ENCODE peak calls at places on chromosome 19, in four cellular contexts. P is K562, W is GM12878, J is HL-60. M is an unnamed sample.

GRCh38 chr19:35859414-35859813 is 2.7 kb downstream of the KIRREL2 start:
- DNase-seq in P (no peak), W (no peak), J (no peak), M (no peak)

GRCh38 chr19:10431943-10432735 is 11.8 kb downstream of the PDE4A start:
- DNase-seq in P (peak), W (no peak), J (no peak), M (no peak)

GRCh38 chr19:9857920-9858746 is 23.0 kb downstream of the PIN1 start:
- DNase-seq in P (no peak), W (no peak), J (peak), M (peak)

GRCh38 chr19:44803442-44804428 is 5.2 kb upstream of the BCAM start:
- DNase-seq in P (peak), W (no peak), J (no peak), M (no peak)

GRCh38 chr19:50204811-50205675 is 1.6 kb downstream of the MYH14 start:
- DNase-seq in P (peak), W (no peak), J (no peak), M (no peak)

GRCh38 chr19:37468961-37469777 is at the start of gene ZNF570:
- DNase-seq in P (peak), W (peak), J (peak), M (peak)

GRCh38 chr19:50213925-50214324 is 10.5 kb downstream of the MYH14 start:
- DNase-seq in P (no peak), W (no peak), J (no peak), M (no peak)

GRCh38 chr19:6287269-6287885 is 7.6 kb upstream of the MLLT1 start:
- DNase-seq in P (no peak), W (no peak), J (no peak), M (no peak)

GRCh38 chr19:10412257-10412977 is 7.9 kb upstream of the PDE4A start:
- DNase-seq in P (no peak), W (peak), J (no peak), M (no peak)

GRCh38 chr19:57747472-57747807 is 825 bp downstream of the ZNF776 start:
- DNase-seq in P (no peak), W (no peak), J (no peak), M (no peak)

GRCh38 chr19:3830841-3831589 is 37.8 kb downstream of the ZFR2 start:
- DNase-seq in P (no peak), W (no peak), J (no peak), M (no peak)

GRCh38 chr19:843180-843835 is 2.5 kb downstream of the PRTN3 start:
- DNase-seq in P (peak), W (no peak), J (peak), M (no peak)
- TF ChIP-seq SPI1 in P (no peak), W (no peak), J (no peak), M (no peak)

GRCh38 chr19:17213334-17213733 is 1.8 kb upstream of the USE1 start:
- DNase-seq in P (no peak), W (no peak), J (no peak), M (no peak)
- TF ChIP-seq POLR2AphosphoS5 in P (no peak), W (peak), J (no peak), M (peak)

GRCh38 chr19:38537071-38537847 is 80.5 kb downstream of the MAP4K1 start:
- DNase-seq in P (no peak), W (no peak), J (no peak), M (no peak)

GRCh38 chr19:38538793-38539528 is 78.8 kb downstream of the MAP4K1 start:
- DNase-seq in P (no peak), W (no peak), J (no peak), M (no peak)

GRCh38 chr19:38539751-38540150 is 78.0 kb downstream of the MAP4K1 start:
- DNase-seq in P (no peak), W (no peak), J (no peak), M (no peak)

GRCh38 chr19:38535212-38535611 is 82.5 kb downstream of the MAP4K1 start:
- DNase-seq in P (no peak), W (no peak), J (no peak), M (no peak)

GRCh38 chr19:38538386-38538785 is 79.4 kb downstream of the MAP4K1 start:
- DNase-seq in P (no peak), W (no peak), J (no peak), M (no peak)
- TF ChIP-seq SPI1 in P (no peak), W (no peak), J (no peak), M (no peak)

GRCh38 chr19:13961826-13962737 is 9.8 kb downstream of the DCAF15 start:
- DNase-seq in P (peak), W (no peak), J (no peak), M (no peak)
- TF ChIP-seq POLR2AphosphoS5 in P (no peak), W (peak), J (no peak), M (no peak)

GRCh38 chr19:39324242-39324842 is 3.7 kb upstream of the LRFN1 start:
- DNase-seq in P (no peak), W (no peak), J (no peak), M (no peak)
- TF ChIP-seq SPI1 in P (no peak), W (no peak), J (no peak), M (no peak)

DNA sequence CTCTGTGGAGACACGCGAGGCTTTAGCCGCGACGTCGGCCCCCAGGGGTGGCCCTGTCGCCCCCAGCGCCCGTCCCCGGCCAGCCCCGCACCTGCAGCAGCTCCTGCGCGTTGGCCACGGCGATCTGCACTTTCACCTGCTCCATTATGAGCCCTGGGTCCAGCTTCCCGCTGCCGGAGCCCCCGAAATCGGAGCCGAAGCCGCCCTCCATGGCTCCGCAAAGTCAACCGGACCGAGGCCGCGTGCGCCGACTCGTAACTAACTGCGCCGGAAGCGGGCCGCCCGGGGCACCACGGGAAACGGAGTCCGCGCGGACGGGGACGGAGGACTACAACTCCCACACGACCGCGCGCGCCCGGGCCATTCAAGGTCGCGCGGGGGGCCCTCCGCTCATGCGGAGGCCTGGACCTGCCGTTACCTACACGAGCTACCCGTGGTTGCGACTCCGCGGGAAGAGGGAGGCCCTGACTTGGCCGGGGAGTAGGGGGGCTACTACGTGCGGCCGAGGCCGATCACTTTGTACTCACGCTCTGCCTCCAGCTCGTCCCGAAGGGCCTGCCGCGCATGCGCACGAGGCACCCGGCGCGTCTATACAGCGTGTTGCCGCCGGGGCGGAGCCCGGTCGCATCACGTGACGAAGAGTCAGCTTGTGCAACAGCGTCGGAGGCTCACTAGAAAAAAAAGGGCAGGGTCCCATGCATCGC is at the start of gene TIMM13:
- DNase-seq in P (peak), W (peak), J (peak), M (peak)
- TF ChIP-seq POLR2AphosphoS5 in P (peak), W (peak), J (peak), M (peak)

GRCh38 chr19:19404879-19405860 is at the start of gene GATAD2A:
- DNase-seq in P (peak), W (peak), J (peak), M (peak)

GRCh38 chr19:19407640-19407933 is 2.1 kb downstream of the GATAD2A start:
- DNase-seq in P (no peak), W (no peak), J (no peak), M (no peak)

GRCh38 chr19:19409235-19410030 is 4.0 kb downstream of the GATAD2A start:
- DNase-seq in P (no peak), W (no peak), J (no peak), M (no peak)

GRCh38 chr19:19405919-19406877 is 723 bp downstream of the GATAD2A start:
- DNase-seq in P (peak), W (no peak), J (peak), M (no peak)

GRCh38 chr19:19406878-19407639 is 1.6 kb downstream of the GATAD2A start:
- DNase-seq in P (no peak), W (no peak), J (peak), M (no peak)
- TF ChIP-seq SPI1 in P (no peak), W (no peak), J (no peak), M (no peak)

DNA sequence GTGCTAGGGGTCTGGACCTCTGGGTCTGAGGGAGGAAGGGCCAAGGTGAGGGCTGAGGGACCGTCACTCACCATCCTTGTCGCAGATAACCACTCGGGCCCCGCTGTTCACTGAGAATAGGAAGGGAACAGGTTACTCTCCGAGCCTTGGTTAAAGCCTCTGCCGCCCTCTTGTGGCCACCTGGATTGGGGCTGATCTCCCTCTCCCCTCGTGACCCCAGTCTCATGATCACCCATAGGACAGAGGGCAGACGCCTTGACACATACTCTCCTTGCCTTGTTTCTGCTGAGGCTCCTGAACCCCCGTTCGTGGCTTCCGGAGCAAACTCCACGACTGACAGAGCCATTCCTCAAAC is 580 bp downstream of the HSD17B14 start:
- DNase-seq in P (peak), W (peak), J (peak), M (peak)
- TF ChIP-seq POLR2AphosphoS5 in P (no peak), W (no peak), J (no peak), M (no peak)

GRCh38 chr19:15634105-15634504 is 6.6 kb upstream of the CYP4F3 start:
- DNase-seq in P (no peak), W (no peak), J (no peak), M (no peak)

GRCh38 chr19:15635016-15635805 is 5.5 kb upstream of the CYP4F3 start:
- DNase-seq in P (no peak), W (no peak), J (peak), M (no peak)

GRCh38 chr19:15629003-15629880 is 11.5 kb upstream of the CYP4F3 start:
- DNase-seq in P (peak), W (peak), J (peak), M (peak)

GRCh38 chr19:15633122-15633521 is 7.6 kb upstream of the CYP4F3 start:
- DNase-seq in P (no peak), W (no peak), J (peak), M (no peak)

GRCh38 chr19:15631817-15632216 is 8.9 kb upstream of the CYP4F3 start:
- DNase-seq in P (peak), W (peak), J (peak), M (peak)
- TF ChIP-seq SPI1 in P (no peak), W (no peak), J (no peak), M (no peak)

M was measured in GM12891.